ENCODE peak calls at places on chromosomes 1 and 21, in four cellular contexts. V, Y, B and H are unnamed samples.

GRCh38 chr1:56508523-56508983 is 70.8 kb downstream of the PLPP3 start:
- DNase-seq in B (no peak), V (peak; percentile 68), Y (no peak), H (peak; percentile 52)

GRCh38 chr1:17585266-17585987 is 45.9 kb downstream of the ARHGEF10L start:
- DNase-seq in V (no peak), Y (no peak), B (no peak), H (no peak)

GRCh38 chr1:15835205-15835740 is 12.2 kb upstream of the SPEN start:
- DNase-seq in Y (no peak), B (no peak), V (no peak), H (peak; percentile 40)

GRCh38 chr1:8025061-8025670 is 943 bp downstream of the ERRFI1 start:
- DNase-seq in B (no peak), V (no peak), Y (no peak), H (no peak)

GRCh38 chr21:43876605-43877004 is 11.6 kb downstream of the AGPAT3 start:
- DNase-seq in B (no peak), V (no peak), Y (no peak), H (no peak)

GRCh38 chr1:200353232-200353631 is 56.6 kb downstream of the ZNF281 start:
- DNase-seq in V (no peak), Y (no peak), B (no peak), H (no peak)

GRCh38 chr1:65792671-65793358 is at the start of gene PDE4B:
- DNase-seq in Y (no peak), B (no peak), V (peak; percentile 54), H (no peak)

GRCh38 chr1:35222322-35223108 is 29.6 kb upstream of the SFPQ start:
- DNase-seq in V (no peak), B (peak; percentile 65), Y (no peak), H (no peak)

GRCh38 chr1:233114860-233115259 is 164.4 kb downstream of the NTPCR start:
- DNase-seq in Y (no peak), B (no peak), V (no peak), H (no peak)

GRCh38 chr1:55476445-55477015 is 261.4 kb upstream of the USP24 start:
- DNase-seq in B (no peak), Y (no peak), V (no peak), H (no peak)

GRCh38 chr1:86852737-86853408 is 61.1 kb downstream of the SELENOF start:
- DNase-seq in V (no peak), B (no peak), Y (peak; percentile 76), H (no peak)

GRCh38 chr1:55246896-55247295 is 31.7 kb upstream of the USP24 start:
- DNase-seq in B (no peak), V (no peak), Y (no peak), H (no peak)

GRCh38 chr1:38476111-38476783 is 383.3 kb downstream of the RRAGC start:
- DNase-seq in Y (no peak), V (no peak), B (no peak), H (peak; percentile 61)

GRCh38 chr1:229341811-229342304 is 989 bp downstream of the CCSAP start:
- DNase-seq in B (no peak), V (no peak), Y (peak; percentile 70), H (no peak)

GRCh38 chr1:1050577-1051052 is 23.5 kb downstream of the RNF223 start:
- DNase-seq in Y (no peak), B (no peak), V (no peak), H (no peak)

GRCh38 chr1:62384276-62385005 is 52.4 kb upstream of the USP1 start:
- DNase-seq in B (peak; percentile 44), V (no peak), Y (no peak), H (no peak)

GRCh38 chr1:165452336-165453130 is 7.6 kb upstream of the RXRG start:
- DNase-seq in B (no peak), Y (no peak), V (no peak), H (no peak)

GRCh38 chr1:6107409-6108356 is 62.0 kb downstream of the KCNAB2 start:
- DNase-seq in B (no peak), Y (no peak), V (no peak), H (no peak)

GRCh38 chr1:54345116-54345515 is 61.1 kb downstream of the SSBP3 start:
- DNase-seq in Y (no peak), B (no peak), V (no peak), H (no peak)

GRCh38 chr1:176880954-176881595 is 283.4 kb downstream of the ASTN1 start:
- DNase-seq in V (peak; percentile 90), Y (peak; percentile 58), B (no peak), H (peak; percentile 69)

GRCh38 chr1:115136106-115136505 is 46.8 kb upstream of the TSPAN2 start:
- DNase-seq in B (no peak), Y (no peak), V (no peak), H (no peak)

GRCh38 chr1:15101801-15102200 is 51.7 kb upstream of the TMEM51 start:
- DNase-seq in B (no peak), Y (no peak), V (no peak), H (no peak)

GRCh38 chr1:1669468-1670440 is 10.9 kb upstream of the CDK11B start:
- DNase-seq in B (no peak), V (no peak), Y (no peak), H (no peak)

GRCh38 chr1:155893389-155894142 is 17.6 kb downstream of the RIT1 start:
- DNase-seq in V (no peak), Y (peak; percentile 33), B (no peak), H (no peak)

GRCh38 chr1:199778324-199778955 is 249.1 kb upstream of the NR5A2 start:
- DNase-seq in Y (no peak), V (no peak), B (no peak), H (no peak)

GRCh38 chr1:160653620-160654016 is 6.8 kb upstream of the SLAMF1 start:
- DNase-seq in B (no peak), V (no peak), Y (peak; percentile 73), H (no peak)

GRCh38 chr1:116514708-116515525 is 55.9 kb downstream of the CD58 start:
- DNase-seq in Y (no peak), V (no peak), B (no peak), H (peak; percentile 57)

GRCh38 chr1:89762801-89763648 is 57.8 kb upstream of the LRRC8D start:
- DNase-seq in V (peak; percentile 93), Y (peak; percentile 87), B (peak; percentile 19), H (peak; percentile 88)

GRCh38 chr1:89762431-89762800 is 58.4 kb upstream of the LRRC8D start:
- DNase-seq in V (peak; percentile 64), Y (no peak), B (no peak), H (no peak)

GRCh38 chr1:89761901-89762300 is 58.9 kb upstream of the LRRC8D start:
- DNase-seq in B (no peak), Y (no peak), V (no peak), H (no peak)

GRCh38 chr1:89765774-89766173 is 55.1 kb upstream of the LRRC8D start:
- DNase-seq in B (no peak), V (no peak), Y (no peak), H (no peak)

GRCh38 chr1:89763649-89763986 is 57.2 kb upstream of the LRRC8D start:
- DNase-seq in V (no peak), Y (no peak), B (no peak), H (no peak)
- H3K4me3 ChIP-seq in V (no peak overlapping the region), Y (no peak overlapping the region), B (peak overlapping the region; percentile 66), H (peak overlapping the region; percentile 24)

DNA sequence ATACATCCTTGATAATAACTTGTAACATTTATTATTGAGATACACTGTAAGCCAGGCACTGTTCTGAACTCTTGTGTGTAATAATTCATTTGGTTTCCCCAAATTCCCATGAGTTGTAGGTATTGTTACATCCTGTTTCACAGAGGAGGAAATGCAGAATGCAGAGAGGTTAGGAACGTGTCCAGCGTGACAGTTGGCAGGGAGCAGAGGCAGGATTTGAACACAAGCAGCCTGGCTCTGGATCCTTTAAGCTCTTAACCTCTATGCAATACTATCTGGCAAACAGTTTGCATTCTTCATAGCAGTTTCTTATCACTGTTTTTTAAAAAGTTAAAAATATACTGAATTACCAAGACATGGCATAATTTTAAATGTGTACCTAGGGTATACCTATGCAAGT is 30.5 kb downstream of the EEIG2 start:
- DNase-seq in V (no peak), Y (no peak), B (no peak), H (no peak)
- H3K4me3 ChIP-seq in V (no peak overlapping the region), Y (no peak overlapping the region), B (no peak overlapping the region), H (no peak overlapping the region)

DNA sequence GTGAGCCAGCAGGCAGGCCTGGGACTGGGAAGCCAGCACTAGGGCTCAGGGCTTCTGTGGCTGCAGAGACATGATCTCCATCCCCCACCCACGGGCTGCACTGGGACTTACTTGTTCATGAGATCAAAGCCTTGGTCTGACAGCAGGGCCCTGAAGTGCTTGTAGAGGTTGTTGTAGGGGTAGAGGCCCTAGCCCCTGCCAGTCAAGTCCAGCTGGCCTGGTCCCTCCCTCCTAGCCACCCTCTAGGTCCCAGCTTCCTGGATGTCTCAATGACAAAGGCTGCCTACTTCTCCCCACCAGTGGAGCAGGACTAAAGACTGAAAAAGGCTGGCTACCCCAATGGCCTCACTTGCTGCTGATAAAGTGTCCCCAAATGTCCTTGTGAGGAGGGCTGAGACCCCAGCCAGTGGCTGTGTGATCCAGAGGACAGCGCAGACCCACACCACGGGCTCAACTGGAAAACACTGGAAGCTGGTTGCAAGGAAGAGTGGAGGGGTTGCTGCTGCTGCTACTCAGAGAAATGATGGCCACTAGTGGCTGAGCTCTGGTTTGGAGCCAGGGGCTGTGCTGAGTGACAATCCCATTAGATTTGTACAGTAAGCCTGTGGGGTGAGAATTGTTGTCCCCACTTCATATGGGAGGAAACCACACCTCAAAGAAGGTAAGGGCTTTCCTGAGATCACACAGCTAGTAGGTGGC is 1.4 kb downstream of the HTR1D start:
- DNase-seq in Y (no peak), B (no peak), V (no peak), H (no peak)
- H3K4me3 ChIP-seq in Y (no peak overlapping the region), B (no peak overlapping the region), V (no peak overlapping the region), H (no peak overlapping the region)

DNA sequence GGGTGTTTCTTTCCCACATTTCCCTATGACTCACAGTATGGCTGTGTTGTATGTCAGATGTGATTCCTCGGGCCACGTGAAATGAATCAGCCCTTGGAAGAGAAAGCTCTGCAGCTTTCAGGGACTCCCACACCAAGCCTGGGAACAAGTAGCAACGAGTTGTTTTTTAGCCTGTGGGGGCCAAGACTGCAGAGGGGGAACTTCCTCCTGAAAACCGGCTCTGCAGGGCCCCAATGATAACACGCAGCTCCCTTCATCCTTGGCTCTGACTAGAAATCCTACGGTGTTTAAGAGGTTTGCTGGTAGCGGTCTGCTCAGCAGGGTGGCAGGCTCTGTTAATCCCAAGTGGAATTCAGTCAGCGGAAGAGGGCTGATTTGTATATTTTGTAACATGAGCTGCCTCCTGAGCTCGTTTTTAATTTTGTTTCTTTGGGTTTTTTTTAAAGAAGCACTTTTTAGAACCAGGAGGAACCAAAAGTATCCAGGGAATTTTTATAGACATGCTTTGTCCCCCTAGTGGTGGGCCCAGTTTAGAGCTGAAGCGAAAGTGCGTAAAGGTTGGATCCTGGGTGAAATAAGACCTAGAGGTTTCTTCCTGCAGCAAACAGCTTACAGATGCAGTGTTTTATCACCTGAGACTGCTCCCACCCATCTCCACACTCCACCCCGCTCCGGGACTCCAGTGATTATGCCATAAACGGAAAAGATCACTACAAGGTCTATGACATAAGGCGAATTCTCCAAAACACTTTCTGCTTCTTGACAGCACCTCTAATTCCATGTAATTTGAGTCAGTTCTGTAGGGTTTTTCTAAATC is 48.8 kb downstream of the LAMC2 start:
- DNase-seq in V (no peak), B (peak; percentile 93), Y (peak; percentile 17), H (peak; percentile 51)
- H3K4me3 ChIP-seq in V (no peak overlapping the region), B (peak overlapping the region; percentile 56), Y (no peak overlapping the region), H (no peak overlapping the region)